ENCODE peak calls at places on chromosomes 16 and 17, in ten cellular contexts. T is heart left ventricle; C is breast epithelium; J is NB4; G is OCI-LY7; N is activated CD8-positive, alpha-beta T cell treated with anti-CD3 and anti-CD28 coated beads for 36 hours; D is brain microvascular endothelial cell; R is progenitor cell of endocrine pancreas; Z is kidney; O is neural crest cell. Q is an unnamed sample.

GRCh38 chr17:82283208-82283749 is 9.8 kb upstream of the CSNK1D start:
- DNase-seq in T (no peak), J (peak; percentile 89), C (no peak), O (no peak), G (no peak), D (peak; percentile 70), N (peak; percentile 82), Z (peak; percentile 80), R (no peak), Q (peak; percentile 94)

GRCh38 chr16:49543315-49543946 is 169.8 kb downstream of the C16orf78 start:
- DNase-seq in D (no peak), N (no peak), Z (no peak), G (no peak), T (no peak), C (no peak), R (no peak), O (no peak), J (no peak), Q (no peak)

GRCh38 chr17:20156196-20157077 is 147.3 kb downstream of the SPECC1 start:
- DNase-seq in T (no peak), D (peak; percentile 10), G (peak; percentile 14), C (no peak), R (peak; percentile 42), Z (peak; percentile 82), N (peak; percentile 35), J (peak; percentile 39), O (no peak), Q (no peak)

GRCh38 chr17:39618252-39618913 is 8.4 kb upstream of the PPP1R1B start:
- DNase-seq in G (peak; percentile 21), R (no peak), N (no peak), Z (peak; percentile 74), T (no peak), J (peak; percentile 55), D (no peak), C (no peak), O (no peak), Q (no peak)

GRCh38 chr17:41553176-41553575 is 18.7 kb downstream of the KRT9 start:
- DNase-seq in R (no peak), C (no peak), G (no peak), J (no peak), N (no peak), D (no peak), Z (no peak), O (no peak), T (no peak), Q (no peak)

GRCh38 chr17:4248504-4249277 is 15.1 kb downstream of the ANKFY1 start:
- DNase-seq in Z (no peak), D (no peak), T (no peak), C (no peak), G (no peak), O (no peak), J (no peak), R (no peak), N (no peak), Q (no peak)

GRCh38 chr17:55546481-55546880 is 35.2 kb upstream of the SMIM36 start:
- DNase-seq in G (no peak), Z (no peak), T (no peak), J (no peak), C (no peak), D (no peak), O (no peak), N (no peak), R (no peak), Q (no peak)

GRCh38 chr17:82449136-82449882 is 1.2 kb downstream of the CYBC1 start:
- DNase-seq in O (no peak), C (no peak), R (no peak), N (peak; percentile 90), G (peak; percentile 100), T (no peak), J (peak; percentile 52), Z (peak; percentile 86), D (no peak), Q (no peak)

GRCh38 chr16:83969771-83970429 is 1.9 kb downstream of the NECAB2 start:
- DNase-seq in O (no peak), N (no peak), R (no peak), D (no peak), G (no peak), Z (peak; percentile 67), C (no peak), T (peak; percentile 17), J (no peak), Q (no peak)

DNA sequence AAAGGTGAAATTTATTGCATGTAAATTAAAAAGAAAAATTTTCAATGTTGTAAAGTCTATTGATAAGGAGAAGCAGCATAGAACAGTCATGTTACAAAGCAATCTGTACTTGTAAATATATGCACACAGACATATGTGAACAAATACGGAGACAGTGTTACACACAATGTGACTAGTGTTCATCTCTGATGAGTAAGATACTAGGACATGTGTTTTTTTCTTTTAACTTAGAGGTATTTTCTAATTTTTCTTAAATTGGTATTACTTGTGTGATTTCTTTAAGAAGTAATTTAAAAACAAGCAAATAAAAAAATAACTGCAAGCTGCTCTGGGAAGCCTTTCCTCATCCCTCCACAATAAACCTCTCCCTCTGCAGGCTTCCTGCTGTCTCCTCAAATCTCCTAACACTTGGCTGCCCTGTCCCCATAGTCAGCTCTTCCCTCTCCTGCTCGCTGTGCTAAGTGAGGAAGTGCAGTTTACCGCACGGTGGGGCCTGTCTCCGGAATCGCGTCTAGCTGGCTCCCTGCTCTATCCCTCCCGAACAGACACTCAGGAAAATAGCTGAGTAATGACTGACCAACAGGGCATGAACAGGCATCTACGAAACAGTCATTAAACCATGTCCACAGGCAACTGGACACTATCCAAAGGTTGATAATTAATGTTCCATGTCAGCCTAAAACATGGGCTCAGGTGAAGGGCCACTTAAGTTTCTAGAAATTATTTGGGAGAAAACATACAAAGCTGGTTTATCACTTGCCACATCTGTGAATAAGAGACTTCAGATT is 35.9 kb downstream of the CMTM4 start:
- DNase-seq in D (peak; percentile 84), N (no peak), T (peak; percentile 82), Z (peak; percentile 81), G (no peak), O (peak; percentile 15), J (peak; percentile 59), C (no peak), R (no peak), Q (peak; percentile 90)
- TF ChIP-seq CTCF in D (peak; percentile 59), N (no peak), T (no peak), Z (peak; percentile 30), G (no peak), O (no peak), J (no peak), C (no peak), R (no peak), Q (peak; percentile 47)

DNA sequence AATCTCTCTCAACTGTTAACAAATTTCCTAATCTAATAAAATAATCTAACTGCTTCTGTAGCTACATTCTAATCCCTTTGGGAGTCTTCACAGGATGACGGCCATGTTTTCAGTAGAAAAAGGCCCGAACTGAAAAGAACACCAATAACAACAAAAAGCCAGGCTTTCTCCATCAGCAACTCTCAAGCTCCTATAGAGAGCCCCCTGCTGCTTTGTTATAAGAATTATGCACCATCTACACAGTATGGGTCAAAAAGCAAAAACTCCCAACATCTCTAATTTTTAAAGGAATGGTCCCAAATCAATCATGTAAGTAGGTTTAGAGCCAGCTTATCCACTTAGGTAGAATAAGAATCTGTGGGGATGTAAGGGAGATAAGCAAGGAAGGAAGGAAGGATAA is 163.6 kb upstream of the C17orf78 start:
- DNase-seq in Z (no peak), G (no peak), O (no peak), D (no peak), T (no peak), R (no peak), C (no peak), J (peak; percentile 6), N (no peak), Q (no peak)
- TF ChIP-seq CTCF in Z (no peak), G (peak; percentile 57), O (no peak), D (peak; percentile 45), T (no peak), R (peak; percentile 27), C (no peak), J (no peak), N (no peak), Q (peak; percentile 54)

GRCh38 chr17:77365584-77366186 is 224.9 kb downstream of the SEC14L1 start:
- DNase-seq in J (peak; percentile 86), G (no peak), R (no peak), N (peak; percentile 59), C (peak; percentile 92), O (no peak), Z (peak; percentile 94), D (peak; percentile 86), T (peak; percentile 84), Q (peak; percentile 78)

GRCh38 chr17:77364941-77365583 is 224.3 kb downstream of the SEC14L1 start:
- DNase-seq in D (no peak), N (no peak), O (no peak), R (no peak), Z (no peak), G (no peak), C (no peak), T (no peak), J (no peak), Q (no peak)

GRCh38 chr17:77364381-77364911 is 223.7 kb downstream of the SEC14L1 start:
- DNase-seq in C (no peak), D (no peak), R (no peak), J (no peak), O (no peak), Z (no peak), T (peak; percentile 25), N (no peak), G (no peak), Q (no peak)

GRCh38 chr17:77361986-77362620 is 221.3 kb downstream of the SEC14L1 start:
- DNase-seq in J (no peak), Z (no peak), C (no peak), O (no peak), D (no peak), R (no peak), N (no peak), G (no peak), T (peak; percentile 23), Q (no peak)

GRCh38 chr17:77363821-77364361 is 223.1 kb downstream of the SEC14L1 start:
- DNase-seq in Z (peak; percentile 90), O (no peak), T (peak; percentile 73), R (no peak), D (no peak), C (no peak), N (peak; percentile 70), G (no peak), J (peak; percentile 71), Q (peak; percentile 58)
- TF ChIP-seq CTCF in Z (no peak), O (no peak), T (no peak), R (no peak), D (no peak), C (no peak), N (no peak), G (no peak), J (no peak), Q (no peak)

GRCh38 chr16:20372696-20373095 is 20.2 kb upstream of the UMOD start:
- DNase-seq in R (no peak), Z (no peak), D (no peak), G (no peak), O (no peak), T (no peak), J (no peak), N (no peak), C (no peak), Q (no peak)
- TF ChIP-seq CTCF in R (no peak), Z (no peak), D (no peak), G (no peak), O (no peak), T (no peak), J (no peak), N (no peak), C (no peak), Q (no peak)

Q was measured in BE2C.